ENCODE peak calls at places on chromosome 5, in nine cellular contexts. K is spleen, S is cardiac muscle cell, J is left lung, V is body of pancreas, U is H9, D is tibial artery, R is hepatocyte, X is testis. H is an unnamed sample. For H3K9me3 and H3K4me1, the result is how much of the 10 kb centered on the place peaks cover.

GRCh38 chr5:124342027-124342471 is 404.4 kb downstream of the ZNF608 start:
- DNase-seq in D (no peak), X (peak), J (no peak), R (no peak), K (no peak), V (no peak), S (peak), U (no peak), H (peak)

GRCh38 chr5:3429962-3430361 is 165.7 kb upstream of the IRX1 start:
- DNase-seq in S (no peak), J (no peak), K (no peak), V (no peak), R (no peak), D (no peak), U (no peak), X (no peak), H (no peak)

GRCh38 chr5:100840364-100840763 is 62.7 kb downstream of the ST8SIA4 start:
- DNase-seq in R (no peak), X (no peak), S (no peak), V (no peak), K (no peak), D (no peak), U (no peak), J (no peak), H (no peak)

GRCh38 chr5:168390491-168390890 is 95.8 kb upstream of the RARS1 start:
- DNase-seq in S (no peak), J (no peak), U (no peak), D (no peak), V (no peak), X (no peak), K (no peak), R (no peak), H (no peak)

GRCh38 chr5:15365040-15365439 is 134.9 kb upstream of the FBXL7 start:
- DNase-seq in U (no peak), X (no peak), S (no peak), J (no peak), R (no peak), K (no peak), D (no peak), V (no peak), H (no peak)

GRCh38 chr5:134267366-134268018 is 41.6 kb upstream of the PPP2CA start:
- DNase-seq in V (no peak), J (no peak), U (no peak), S (no peak), D (no peak), K (no peak), R (no peak), X (no peak), H (no peak)

GRCh38 chr5:152817311-152817710 is 412.2 kb upstream of the NMUR2 start:
- DNase-seq in R (no peak), J (no peak), V (no peak), S (no peak), X (no peak), K (no peak), D (no peak), U (no peak), H (no peak)

GRCh38 chr5:153565822-153566221 is 75.4 kb downstream of the GRIA1 start:
- DNase-seq in S (no peak), U (no peak), J (no peak), D (no peak), R (no peak), V (no peak), X (no peak), K (no peak), H (no peak)

GRCh38 chr5:151214614-151215545 is 9.0 kb downstream of the CCDC69 start:
- DNase-seq in X (no peak), R (peak), S (no peak), V (no peak), U (no peak), J (no peak), K (peak), D (no peak), H (no peak)

GRCh38 chr5:79619849-79620248 is 7.6 kb downstream of the TENT2 start:
- DNase-seq in U (no peak), J (no peak), K (no peak), X (no peak), R (no peak), S (no peak), D (no peak), V (no peak), H (no peak)

GRCh38 chr5:135432113-135432512 is 15.0 kb downstream of the DCANP1 start:
- DNase-seq in D (no peak), R (no peak), K (no peak), J (no peak), V (no peak), X (no peak), S (no peak), U (peak), H (no peak)

GRCh38 chr5:148202531-148203092 is at the start of gene SPINK6:
- DNase-seq in R (no peak), X (no peak), U (no peak), D (no peak), V (no peak), J (no peak), K (no peak), S (no peak), H (no peak)

GRCh38 chr5:20041326-20041977 is 53.5 kb upstream of the CDH18 start:
- DNase-seq in K (no peak), R (no peak), J (no peak), U (no peak), D (no peak), V (no peak), X (no peak), S (no peak), H (no peak)

GRCh38 chr5:139105621-139106071 is 92.5 kb downstream of the SIL1 start:
- DNase-seq in K (no peak), V (no peak), D (no peak), R (no peak), U (no peak), S (peak), X (no peak), J (no peak), H (no peak)

GRCh38 chr5:127957183-127957582 is 126.4 kb upstream of the SLC12A2 start:
- DNase-seq in K (no peak), D (no peak), J (no peak), U (no peak), R (peak), V (no peak), S (no peak), X (no peak), H (no peak)

GRCh38 chr5:56664025-56664424 is 151.3 kb upstream of the MAP3K1 start:
- DNase-seq in D (no peak), K (no peak), V (no peak), S (no peak), R (no peak), J (no peak), X (no peak), U (no peak), H (no peak)

GRCh38 chr5:132546108-132546507 is 2.8 kb upstream of the IL5 start:
- DNase-seq in R (no peak), S (no peak), D (no peak), X (no peak), V (no peak), U (no peak), K (no peak), J (no peak), H (no peak)

GRCh38 chr5:60092671-60093422 is 199.3 kb upstream of the PDE4D start:
- DNase-seq in D (no peak), U (no peak), K (no peak), V (no peak), X (no peak), J (no peak), S (no peak), R (no peak), H (peak)

GRCh38 chr5:59123595-59124561 is 541.0 kb downstream of the RAB3C start:
- DNase-seq in J (no peak), U (no peak), S (no peak), K (no peak), D (no peak), R (no peak), X (no peak), V (no peak), H (no peak)

GRCh38 chr5:168075387-168075786 is 216.1 kb upstream of the WWC1 start:
- DNase-seq in K (no peak), J (no peak), V (no peak), X (no peak), U (no peak), D (no peak), S (no peak), R (no peak), H (no peak)

GRCh38 chr5:61313960-61314681 is 17.9 kb upstream of the ZSWIM6 start:
- DNase-seq in V (no peak), U (no peak), D (peak), S (no peak), X (no peak), J (no peak), R (peak), K (no peak), H (peak)

GRCh38 chr5:72242796-72243475 is 77.1 kb downstream of the MRPS27 start:
- DNase-seq in V (no peak), X (no peak), S (no peak), U (no peak), R (no peak), D (no peak), J (no peak), K (no peak), H (no peak)

GRCh38 chr5:170783498-170784247 is at the start of gene GABRP:
- DNase-seq in U (no peak), R (peak), X (no peak), J (no peak), V (no peak), K (no peak), D (no peak), S (no peak), H (no peak)

GRCh38 chr5:58545912-58546311 is 37.0 kb upstream of the RAB3C start:
- DNase-seq in X (no peak), K (no peak), S (no peak), D (no peak), R (no peak), U (no peak), V (no peak), J (no peak), H (no peak)

GRCh38 chr5:170297589-170298462 is at the start of gene LCP2:
- DNase-seq in U (no peak), K (no peak), R (no peak), V (no peak), S (no peak), X (no peak), J (no peak), D (no peak), H (peak)

GRCh38 chr5:168899673-168900072 is 320.5 kb upstream of the PANK3 start:
- DNase-seq in R (no peak), J (no peak), S (no peak), U (no peak), V (no peak), X (no peak), K (no peak), D (no peak), H (no peak)

GRCh38 chr5:170572453-170572852 is 68.6 kb downstream of the KCNIP1 start:
- DNase-seq in D (no peak), K (no peak), X (no peak), S (no peak), J (no peak), U (no peak), R (no peak), V (no peak), H (no peak)

GRCh38 chr5:39605966-39606591 is 181.3 kb upstream of the DAB2 start:
- DNase-seq in S (no peak), J (no peak), U (no peak), K (no peak), R (no peak), D (no peak), X (no peak), V (no peak), H (no peak)

GRCh38 chr5:58887721-58888409 is 305.0 kb downstream of the RAB3C start:
- DNase-seq in V (peak), K (no peak), S (no peak), R (no peak), J (no peak), X (peak), U (no peak), D (peak), H (peak)

DNA sequence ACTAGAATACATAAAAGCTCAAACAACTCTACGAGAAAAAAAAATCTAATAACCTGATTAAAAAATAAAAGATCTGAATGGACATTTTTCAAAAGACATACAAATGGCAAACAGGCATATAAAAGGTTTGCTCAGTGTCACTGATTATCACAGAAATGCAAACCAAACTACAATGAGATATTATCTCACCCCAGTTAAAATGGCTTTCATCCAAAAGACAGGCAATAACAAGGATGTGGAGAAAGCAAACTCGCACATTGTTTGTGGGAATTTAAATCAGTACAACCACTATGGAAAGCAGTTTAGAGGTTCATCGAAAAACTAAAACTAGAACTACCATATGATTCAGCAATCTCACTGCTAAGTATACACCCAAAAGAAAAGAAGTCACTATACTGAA is 20.8 kb downstream of the UGT3A2 start:
- DNase-seq in D (no peak), X (no peak), S (no peak), R (no peak), U (no peak), K (no peak), J (no peak), V (no peak), H (no peak)
- H3K9me3 ChIP-seq in D (under half), X (under half), S (under half), R (under half), U (under half), K (under half), J (under half), V (under half), H (under half)

GRCh38 chr5:14142202-14142855 is 813 bp upstream of the TRIO start:
- DNase-seq in R (no peak), V (no peak), J (no peak), S (no peak), D (no peak), K (no peak), U (no peak), X (no peak), H (no peak)

GRCh38 chr5:14141764-14142163 is 1.4 kb upstream of the TRIO start:
- DNase-seq in J (no peak), U (no peak), D (no peak), K (no peak), V (no peak), S (no peak), X (no peak), R (no peak), H (no peak)

GRCh38 chr5:14143509-14143842 is 334 bp downstream of the TRIO start:
- DNase-seq in K (no peak), X (no peak), D (no peak), R (no peak), U (no peak), S (peak), V (no peak), J (no peak), H (no peak)

GRCh38 chr5:14143843-14144585 is 872 bp downstream of the TRIO start:
- DNase-seq in S (peak), X (peak), J (peak), K (peak), R (peak), V (peak), U (peak), D (peak), H (no peak)

DNA sequence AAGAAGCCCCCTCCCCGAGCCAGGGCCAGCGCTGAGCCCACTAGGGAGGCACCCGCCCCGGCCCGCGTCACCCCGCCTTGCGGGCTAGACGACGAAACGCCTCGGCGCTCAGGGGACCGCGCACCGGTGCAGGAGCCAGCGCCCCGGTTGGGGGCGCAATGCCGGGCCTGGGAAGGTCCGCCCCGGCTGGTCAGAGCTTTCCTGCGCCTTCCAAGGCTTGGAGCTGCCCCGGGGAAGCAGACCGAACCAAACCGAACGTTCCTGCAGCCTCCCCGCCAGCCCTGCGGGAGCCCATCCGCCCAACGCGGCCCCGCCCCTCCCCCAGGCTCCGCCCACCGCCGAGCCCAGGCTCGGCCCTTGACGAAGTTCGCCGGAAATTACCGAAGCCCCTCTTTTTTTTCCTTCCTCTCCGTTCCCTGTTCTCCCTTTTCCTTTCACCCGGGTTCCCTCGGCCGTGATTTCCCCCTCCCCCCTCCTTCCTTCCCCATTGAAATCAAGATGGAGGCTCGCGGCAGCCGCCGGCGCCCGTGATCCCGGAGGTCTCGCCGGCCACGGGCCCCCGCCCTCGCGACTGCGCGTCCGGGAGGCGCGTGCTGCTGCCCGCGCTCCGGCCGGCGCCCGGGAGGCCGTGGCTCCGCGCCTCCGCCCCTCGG is at the start of gene TRIO:
- DNase-seq in X (peak), J (peak), R (peak), K (peak), D (peak), U (peak), S (peak), V (peak), H (peak)
- H3K4me1 ChIP-seq in X (under half), J (under half), R (under half), K (under half), D (under half), U (under half), S (under half), V (under half), H (under half)

DNA sequence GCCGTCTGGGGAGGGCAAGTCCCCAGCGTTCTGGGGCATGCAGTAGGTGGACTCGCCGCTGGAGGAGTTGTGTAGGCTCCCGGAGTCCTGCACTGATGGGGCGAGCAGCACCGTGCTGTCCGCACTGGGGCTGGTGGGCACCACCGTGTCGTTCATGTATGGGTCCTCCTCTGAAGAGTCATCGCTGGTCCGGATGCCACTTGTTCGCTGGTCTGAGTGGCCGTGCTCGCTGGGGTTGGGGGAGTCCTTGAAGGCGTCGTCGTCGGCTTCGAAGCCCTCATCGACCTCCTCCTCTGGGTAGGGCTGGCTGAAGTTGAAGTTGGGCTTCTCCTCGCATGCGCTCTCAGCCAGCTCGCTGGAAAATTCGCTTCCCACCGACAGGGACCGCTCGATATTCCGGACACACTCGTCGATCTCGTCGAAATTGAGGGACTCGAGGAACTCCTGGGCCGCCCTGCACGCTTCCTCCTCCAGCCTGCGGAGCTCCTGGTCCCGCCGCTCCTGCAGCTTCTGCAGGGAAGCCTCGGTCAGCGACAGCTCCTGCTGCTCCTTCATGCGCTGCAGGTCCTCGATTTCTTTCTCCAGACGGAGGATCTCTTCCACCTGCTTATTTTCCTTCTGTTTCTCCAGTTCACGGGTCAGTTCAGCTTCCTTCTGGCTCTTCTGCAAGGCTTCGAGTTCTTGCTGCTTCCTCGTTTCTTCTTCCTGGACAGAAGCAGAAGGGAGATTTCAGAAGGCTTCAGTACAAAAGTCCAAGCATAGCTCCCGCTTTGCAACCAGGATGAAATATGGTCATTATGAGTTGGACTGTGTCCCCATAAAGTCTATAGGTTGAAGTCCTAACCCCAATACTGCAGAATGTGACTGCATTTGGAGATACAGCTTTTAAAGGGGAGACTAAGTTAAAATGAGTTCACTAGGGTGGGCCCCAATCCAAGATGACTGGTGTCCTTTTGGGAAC is 84.6 kb upstream of the RETREG1 start:
- DNase-seq in X (no peak), K (no peak), U (no peak), D (no peak), V (no peak), J (no peak), R (no peak), S (no peak), H (no peak)
- TF ChIP-seq CTCF in X (no peak), K (no peak), U (no peak), D (no peak), V (no peak), J (no peak), R (no peak), S (no peak), H (no peak)

GRCh38 chr5:178305801-178306200 is 73.2 kb upstream of the PHYKPL start:
- DNase-seq in X (no peak), J (peak), S (no peak), K (peak), D (peak), R (no peak), U (no peak), V (no peak), H (no peak)
- H3K9me3 ChIP-seq in X (under half), J (under half), S (under half), K (under half), D (under half), R (under half), U (under half), V (under half), H (under half)

GRCh38 chr5:141950207-141951005 is 7.6 kb downstream of the PCDH12 start:
- DNase-seq in S (no peak), K (no peak), D (no peak), R (no peak), J (no peak), X (no peak), U (no peak), V (no peak), H (no peak)

GRCh38 chr5:141947366-141947765 is 10.6 kb downstream of the PCDH12 start:
- DNase-seq in U (no peak), D (no peak), S (no peak), V (no peak), K (no peak), J (no peak), R (no peak), X (no peak), H (no peak)

GRCh38 chr5:141951341-141951781 is 6.6 kb downstream of the PCDH12 start:
- DNase-seq in J (no peak), X (no peak), S (peak), D (peak), V (no peak), R (no peak), U (peak), K (no peak), H (no peak)

GRCh38 chr5:141952030-141952429 is 6.0 kb downstream of the PCDH12 start:
- DNase-seq in S (no peak), R (no peak), J (no peak), U (no peak), V (no peak), D (peak), X (no peak), K (no peak), H (no peak)

GRCh38 chr5:141948812-141949211 is 9.2 kb downstream of the PCDH12 start:
- DNase-seq in R (no peak), K (no peak), U (no peak), V (no peak), X (no peak), J (no peak), D (no peak), S (no peak), H (no peak)
- H3K4me1 ChIP-seq in R (under half), K (under half), U (under half), V (under half), X (under half), J (under half), D (under half), S (under half), H (under half)

GRCh38 chr5:318341-318897 is 3.1 kb upstream of the AHRR start:
- DNase-seq in V (no peak), K (no peak), S (no peak), J (no peak), X (peak), U (no peak), R (no peak), D (no peak), H (no peak)
- TF ChIP-seq CTCF in V (no peak), K (no peak), S (no peak), J (no peak), X (no peak), U (no peak), R (no peak), D (no peak), H (no peak)